ENCODE peak calls at places on chromosome 4, in four cellular contexts. One of them, this sample, is unnamed.
A peak's percentile ranks its signal among the peaks of the same experiment; 100 is the strongest.

GRCh38 chr4:16248605-16249004 is 22.3 kb upstream of the TAPT1 start:
- DNase-seq in pancreas: no peak
- DNase-seq in lower leg skin: no peak
- DNase-seq in progenitor cell of endocrine pancreas: no peak
- DNase-seq in this sample: no peak

GRCh38 chr4:78811034-78811433 is 34.9 kb downstream of the BMP2K start:
- DNase-seq in pancreas: no peak
- DNase-seq in lower leg skin: no peak
- DNase-seq in progenitor cell of endocrine pancreas: no peak
- DNase-seq in this sample: no peak

GRCh38 chr4:7427326-7428260 is 7.1 kb downstream of the PSAPL1 start:
- DNase-seq in pancreas: no peak
- DNase-seq in lower leg skin: peak; percentile 73
- DNase-seq in progenitor cell of endocrine pancreas: no peak
- DNase-seq in this sample: peak; percentile 57

GRCh38 chr4:169270156-169270809 is 473 bp downstream of the SH3RF1 start:
- DNase-seq in pancreas: peak; percentile 80
- DNase-seq in lower leg skin: peak; percentile 91
- DNase-seq in progenitor cell of endocrine pancreas: peak; percentile 54
- DNase-seq in this sample: peak; percentile 82

GRCh38 chr4:1512738-1513660 is 106.8 kb upstream of the NKX1-1 start:
- DNase-seq in pancreas: peak; percentile 65
- DNase-seq in lower leg skin: no peak
- DNase-seq in progenitor cell of endocrine pancreas: peak; percentile 68
- DNase-seq in this sample: no peak

GRCh38 chr4:158817562-158818370 is 48.9 kb downstream of the FNIP2 start:
- DNase-seq in pancreas: no peak
- DNase-seq in lower leg skin: no peak
- DNase-seq in progenitor cell of endocrine pancreas: no peak
- DNase-seq in this sample: no peak

GRCh38 chr4:7679431-7679830 is 244.7 kb upstream of the PSAPL1 start:
- DNase-seq in pancreas: no peak
- DNase-seq in lower leg skin: no peak
- DNase-seq in progenitor cell of endocrine pancreas: no peak
- DNase-seq in this sample: no peak

GRCh38 chr4:153507679-153508073 is 41.5 kb downstream of the TMEM131L start:
- DNase-seq in pancreas: peak; percentile 62
- DNase-seq in lower leg skin: no peak
- DNase-seq in progenitor cell of endocrine pancreas: no peak
- DNase-seq in this sample: no peak

GRCh38 chr4:33107813-33108212 is 2387.6 kb downstream of the PCDH7 start:
- DNase-seq in pancreas: no peak
- DNase-seq in lower leg skin: no peak
- DNase-seq in progenitor cell of endocrine pancreas: no peak
- DNase-seq in this sample: no peak

GRCh38 chr4:175253184-175253902 is 335.2 kb downstream of the ADAM29 start:
- DNase-seq in pancreas: no peak
- DNase-seq in lower leg skin: peak; percentile 67
- DNase-seq in progenitor cell of endocrine pancreas: no peak
- DNase-seq in this sample: no peak
- TF ChIP-seq CTCF in pancreas: no peak
- TF ChIP-seq CTCF in lower leg skin: no peak
- TF ChIP-seq CTCF in progenitor cell of endocrine pancreas: peak; percentile 28
- TF ChIP-seq CTCF in this sample: no peak

DNA sequence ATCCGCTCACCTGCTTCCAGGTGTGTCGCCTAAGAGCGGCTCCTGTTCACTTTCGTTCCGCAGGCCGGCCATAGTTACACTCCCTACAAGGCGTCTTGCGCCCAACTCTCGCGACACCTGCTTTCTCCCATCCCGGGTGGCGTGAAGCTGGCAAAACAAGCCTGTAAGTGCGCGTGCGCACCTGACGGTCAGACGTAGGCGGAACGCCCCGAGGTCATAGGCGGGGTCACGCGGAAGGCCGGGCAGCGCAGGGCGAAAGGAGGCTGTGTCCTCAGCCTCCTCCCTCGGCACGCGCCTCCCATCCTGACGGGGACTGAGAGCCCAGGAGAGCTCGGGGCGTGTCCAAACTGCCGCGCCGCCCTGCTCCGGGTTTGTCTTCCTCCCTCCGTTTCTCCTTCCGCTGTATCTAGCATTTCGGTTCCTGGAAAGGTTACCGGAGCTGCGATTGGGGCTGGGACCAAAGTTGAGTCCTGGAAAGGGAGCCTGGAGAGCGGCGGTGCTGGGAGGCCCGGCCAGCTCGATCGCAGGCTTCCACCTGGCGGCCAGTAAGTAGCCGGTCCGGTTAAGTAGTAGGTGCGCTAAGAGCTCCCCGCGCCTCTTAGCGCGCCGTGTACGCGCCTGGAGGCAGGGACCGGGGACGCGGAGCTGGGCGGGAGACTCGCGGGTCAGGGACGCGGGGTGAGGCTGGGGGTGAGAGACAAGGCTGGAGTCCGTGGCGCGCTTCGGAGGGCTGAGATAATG is at the start of the genes ABHD18 and MFSD8:
- DNase-seq in pancreas: peak; percentile 100
- DNase-seq in lower leg skin: peak; percentile 100
- DNase-seq in progenitor cell of endocrine pancreas: peak; percentile 98
- DNase-seq in this sample: peak; percentile 99
- TF ChIP-seq CTCF in pancreas: peak; percentile 28
- TF ChIP-seq CTCF in lower leg skin: no peak
- TF ChIP-seq CTCF in progenitor cell of endocrine pancreas: peak; percentile 62
- TF ChIP-seq CTCF in this sample: peak; percentile 39

GRCh38 chr4:38760915-38761314 is 21.9 kb downstream of the TLR10 start:
- DNase-seq in pancreas: no peak
- DNase-seq in lower leg skin: no peak
- DNase-seq in progenitor cell of endocrine pancreas: no peak
- DNase-seq in this sample: no peak

GRCh38 chr4:38759790-38760122 is 23.0 kb downstream of the TLR10 start:
- DNase-seq in pancreas: no peak
- DNase-seq in lower leg skin: no peak
- DNase-seq in progenitor cell of endocrine pancreas: no peak
- DNase-seq in this sample: no peak

GRCh38 chr4:38762560-38762959 is 20.2 kb downstream of the TLR10 start:
- DNase-seq in pancreas: no peak
- DNase-seq in lower leg skin: no peak
- DNase-seq in progenitor cell of endocrine pancreas: no peak
- DNase-seq in this sample: no peak

GRCh38 chr4:38757945-38758344 is 24.8 kb downstream of the TLR10 start:
- DNase-seq in pancreas: no peak
- DNase-seq in lower leg skin: no peak
- DNase-seq in progenitor cell of endocrine pancreas: no peak
- DNase-seq in this sample: no peak

DNA sequence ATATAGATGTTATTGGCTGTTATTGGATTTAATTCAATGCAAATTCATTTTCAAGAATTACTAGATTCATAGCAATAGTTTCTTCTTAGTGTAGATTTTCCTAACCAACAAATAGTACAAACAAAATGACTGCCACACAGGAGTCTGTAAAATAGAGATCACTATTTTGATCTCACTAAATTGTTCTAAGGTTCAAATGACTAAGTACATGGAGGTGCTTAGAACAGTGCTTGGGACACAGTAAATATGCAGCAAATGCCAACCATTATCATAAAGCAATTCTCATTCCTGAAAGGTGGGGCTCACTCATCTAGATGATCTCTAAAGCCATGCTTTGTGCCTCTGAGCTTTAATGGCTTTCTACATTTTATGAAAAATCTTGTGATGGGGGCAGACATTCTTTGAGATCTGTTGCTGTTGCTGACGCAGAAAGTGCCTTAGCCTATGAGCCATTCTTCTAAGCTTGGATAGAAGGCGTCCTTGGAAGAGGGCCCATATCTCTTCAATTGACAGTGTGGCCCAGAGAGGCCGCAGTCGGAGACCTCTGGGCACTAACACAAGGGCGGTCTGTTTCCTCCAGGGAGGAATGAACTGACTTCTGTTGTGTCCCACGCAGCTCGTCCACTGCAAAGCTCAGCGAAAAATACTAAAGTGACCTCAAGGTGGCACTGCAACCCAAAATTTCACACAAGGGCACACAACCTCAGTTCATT is 23.6 kb downstream of the TLR10 start:
- DNase-seq in pancreas: peak; percentile 19
- DNase-seq in lower leg skin: peak; percentile 88
- DNase-seq in progenitor cell of endocrine pancreas: peak; percentile 39
- DNase-seq in this sample: no peak
- TF ChIP-seq CTCF in pancreas: peak; percentile 58
- TF ChIP-seq CTCF in lower leg skin: no peak
- TF ChIP-seq CTCF in progenitor cell of endocrine pancreas: peak; percentile 86
- TF ChIP-seq CTCF in this sample: peak; percentile 58

GRCh38 chr4:56535915-56536314 is 30.3 kb downstream of the ARL9 start:
- DNase-seq in pancreas: no peak
- DNase-seq in lower leg skin: peak; percentile 42
- DNase-seq in progenitor cell of endocrine pancreas: no peak
- DNase-seq in this sample: no peak
- TF ChIP-seq CTCF in pancreas: no peak
- TF ChIP-seq CTCF in lower leg skin: no peak
- TF ChIP-seq CTCF in progenitor cell of endocrine pancreas: no peak
- TF ChIP-seq CTCF in this sample: no peak

GRCh38 chr4:6309755-6310154 is 40.1 kb downstream of the WFS1 start:
- DNase-seq in pancreas: no peak
- DNase-seq in lower leg skin: no peak
- DNase-seq in progenitor cell of endocrine pancreas: no peak
- DNase-seq in this sample: no peak

GRCh38 chr4:6307230-6307629 is 37.6 kb downstream of the WFS1 start:
- DNase-seq in pancreas: no peak
- DNase-seq in lower leg skin: no peak
- DNase-seq in progenitor cell of endocrine pancreas: no peak
- DNase-seq in this sample: no peak

GRCh38 chr4:6307891-6308290 is 38.2 kb downstream of the WFS1 start:
- DNase-seq in pancreas: no peak
- DNase-seq in lower leg skin: no peak
- DNase-seq in progenitor cell of endocrine pancreas: no peak
- DNase-seq in this sample: no peak

GRCh38 chr4:6306299-6306698 is 36.6 kb downstream of the WFS1 start:
- DNase-seq in pancreas: no peak
- DNase-seq in lower leg skin: no peak
- DNase-seq in progenitor cell of endocrine pancreas: no peak
- DNase-seq in this sample: no peak

GRCh38 chr4:6308890-6309643 is 39.4 kb downstream of the WFS1 start:
- DNase-seq in pancreas: no peak
- DNase-seq in lower leg skin: no peak
- DNase-seq in progenitor cell of endocrine pancreas: peak; percentile 50
- DNase-seq in this sample: no peak
- TF ChIP-seq CTCF in pancreas: no peak
- TF ChIP-seq CTCF in lower leg skin: no peak
- TF ChIP-seq CTCF in progenitor cell of endocrine pancreas: peak; percentile 38
- TF ChIP-seq CTCF in this sample: no peak

GRCh38 chr4:29970626-29971025 is 749.5 kb upstream of the PCDH7 start:
- DNase-seq in pancreas: no peak
- DNase-seq in lower leg skin: no peak
- DNase-seq in progenitor cell of endocrine pancreas: no peak
- DNase-seq in this sample: no peak
- TF ChIP-seq CTCF in pancreas: no peak
- TF ChIP-seq CTCF in lower leg skin: no peak
- TF ChIP-seq CTCF in progenitor cell of endocrine pancreas: peak; percentile 48
- TF ChIP-seq CTCF in this sample: peak; percentile 32

GRCh38 chr4:5126857-5127256 is 75.6 kb downstream of the STK32B start:
- DNase-seq in pancreas: no peak
- DNase-seq in lower leg skin: no peak
- DNase-seq in progenitor cell of endocrine pancreas: no peak
- DNase-seq in this sample: no peak

GRCh38 chr4:5125326-5125725 is 74.0 kb downstream of the STK32B start:
- DNase-seq in pancreas: peak; percentile 25
- DNase-seq in lower leg skin: no peak
- DNase-seq in progenitor cell of endocrine pancreas: no peak
- DNase-seq in this sample: no peak

GRCh38 chr4:5128569-5128968 is 77.3 kb downstream of the STK32B start:
- DNase-seq in pancreas: no peak
- DNase-seq in lower leg skin: no peak
- DNase-seq in progenitor cell of endocrine pancreas: no peak
- DNase-seq in this sample: no peak

GRCh38 chr4:5124876-5125275 is 73.6 kb downstream of the STK32B start:
- DNase-seq in pancreas: no peak
- DNase-seq in lower leg skin: no peak
- DNase-seq in progenitor cell of endocrine pancreas: no peak
- DNase-seq in this sample: no peak

GRCh38 chr4:5127556-5127955 is 76.3 kb downstream of the STK32B start:
- DNase-seq in pancreas: no peak
- DNase-seq in lower leg skin: no peak
- DNase-seq in progenitor cell of endocrine pancreas: no peak
- DNase-seq in this sample: no peak
- TF ChIP-seq CTCF in pancreas: no peak
- TF ChIP-seq CTCF in lower leg skin: no peak
- TF ChIP-seq CTCF in progenitor cell of endocrine pancreas: no peak
- TF ChIP-seq CTCF in this sample: no peak

DNA sequence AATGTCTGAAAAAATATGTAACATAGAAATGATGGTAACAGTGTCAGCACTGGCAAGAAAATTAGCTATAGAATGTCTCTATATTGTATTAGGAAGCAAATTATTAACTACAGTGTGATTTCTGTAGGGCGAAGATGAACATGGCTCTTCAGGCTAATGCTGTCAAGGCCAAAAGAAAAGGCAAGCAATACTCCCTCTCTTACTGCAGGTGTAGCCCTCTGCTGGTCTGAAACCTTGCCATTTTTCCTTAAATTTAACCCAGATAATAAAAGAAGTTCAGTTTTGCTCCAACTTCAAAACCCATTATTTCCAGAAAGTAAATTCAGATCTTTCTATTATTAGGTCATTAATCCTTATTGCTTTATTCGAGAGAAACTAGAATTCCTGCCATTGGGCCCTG is 215.9 kb downstream of the LRBA start:
- DNase-seq in pancreas: no peak
- DNase-seq in lower leg skin: no peak
- DNase-seq in progenitor cell of endocrine pancreas: no peak
- DNase-seq in this sample: no peak
- TF ChIP-seq CTCF in pancreas: no peak
- TF ChIP-seq CTCF in lower leg skin: no peak
- TF ChIP-seq CTCF in progenitor cell of endocrine pancreas: peak; percentile 38
- TF ChIP-seq CTCF in this sample: no peak